ENCODE peak calls at places on chromosomes 1 and 21, in four cellular contexts. P is endothelial cell of umbilical vein, X is ovary, R is lower leg skin. Q is an unnamed sample.

GRCh38 chr1:156293098-156293434 is 2.4 kb downstream of the GLMP start:
- DNase-seq in X (no peak), P (no peak), R (no peak), Q (no peak)

GRCh38 chr1:96238426-96238825 is 483.2 kb upstream of the PTBP2 start:
- DNase-seq in X (no peak), P (no peak), R (no peak), Q (no peak)

GRCh38 chr1:84721152-84721551 is 30.9 kb upstream of the SSX2IP start:
- DNase-seq in P (no peak), X (no peak), R (no peak), Q (peak; percentile 51)

GRCh38 chr1:12129624-12130023 is 37.2 kb upstream of the TNFRSF1B start:
- DNase-seq in P (no peak), R (no peak), X (no peak), Q (no peak)

GRCh38 chr1:27488523-27489138 is 1.3 kb downstream of the WASF2 start:
- DNase-seq in X (no peak), P (peak; percentile 59), R (peak; percentile 43), Q (peak; percentile 44)

GRCh38 chr1:115888976-115889375 is 48.0 kb upstream of the NHLH2 start:
- DNase-seq in R (no peak), X (no peak), P (no peak), Q (no peak)

GRCh38 chr1:67564193-67564592 is 120.8 kb upstream of the GADD45A start:
- DNase-seq in R (peak; percentile 90), X (peak; percentile 71), P (peak; percentile 91), Q (peak; percentile 35)

GRCh38 chr1:15741183-15741850 is 982 bp upstream of the TMEM82 start:
- DNase-seq in X (peak; percentile 82), R (peak; percentile 94), P (peak; percentile 49), Q (peak; percentile 75)

GRCh38 chr1:46569116-46569515 is 17.7 kb upstream of the KNCN start:
- DNase-seq in P (no peak), X (no peak), R (no peak), Q (no peak)

GRCh38 chr1:113928129-113928949 is 785 bp upstream of the HIPK1 start:
- DNase-seq in R (no peak), P (no peak), X (no peak), Q (no peak)

GRCh38 chr1:238738942-238739341 is 647.4 kb upstream of the CHRM3 start:
- DNase-seq in R (no peak), X (no peak), P (no peak), Q (no peak)

GRCh38 chr1:119674835-119675289 is 26.8 kb upstream of the ZNF697 start:
- DNase-seq in R (peak; percentile 87), X (peak; percentile 43), P (peak; percentile 83), Q (peak; percentile 67)

GRCh38 chr1:168105846-168106245 is 30.9 kb downstream of the GPR161 start:
- DNase-seq in R (peak; percentile 28), X (no peak), P (no peak), Q (no peak)

GRCh38 chr1:38085666-38086305 is 39.2 kb upstream of the POU3F1 start:
- DNase-seq in R (no peak), X (no peak), P (no peak), Q (no peak)

GRCh38 chr1:64282353-64282752 is 78.9 kb downstream of the UBE2U start:
- DNase-seq in P (no peak), X (no peak), R (no peak), Q (no peak)

GRCh38 chr1:171983584-171983983 is 142.3 kb downstream of the DNM3 start:
- DNase-seq in P (peak; percentile 48), R (no peak), X (no peak), Q (peak; percentile 62)

GRCh38 chr1:56798053-56798471 is 21.1 kb downstream of the FYB2 start:
- DNase-seq in R (no peak), P (no peak), X (no peak), Q (peak; percentile 19)

GRCh38 chr1:246750752-246751151 is 26.5 kb downstream of the SCCPDH start:
- DNase-seq in X (no peak), P (no peak), R (no peak), Q (no peak)

GRCh38 chr1:60847855-60848582 is 234.3 kb upstream of the NFIA start:
- DNase-seq in X (no peak), P (no peak), R (no peak), Q (no peak)

GRCh38 chr1:96313216-96313615 is 408.4 kb upstream of the PTBP2 start:
- DNase-seq in R (no peak), X (no peak), P (peak; percentile 40), Q (peak; percentile 78)

GRCh38 chr1:8024329-8024728 is 1.8 kb downstream of the ERRFI1 start:
- DNase-seq in P (no peak), X (no peak), R (no peak), Q (no peak)
- H3K4me3 ChIP-seq in P (no peak overlapping the region), X (peak overlapping the region; percentile 68), R (peak overlapping the region; percentile 84), Q (peak overlapping the region; percentile 89)

GRCh38 chr21:44931137-44931500 is 8.7 kb upstream of the SLX9 start:
- DNase-seq in P (no peak), R (no peak), X (no peak), Q (peak; percentile 64)

GRCh38 chr21:44933199-44933937 is 6.5 kb upstream of the SLX9 start:
- DNase-seq in R (no peak), X (no peak), P (no peak), Q (no peak)

GRCh38 chr21:44931501-44932365 is 8.1 kb upstream of the SLX9 start:
- DNase-seq in X (no peak), P (no peak), R (no peak), Q (no peak)

GRCh38 chr21:44933938-44934260 is 5.9 kb upstream of the SLX9 start:
- DNase-seq in R (no peak), X (no peak), P (no peak), Q (no peak)

DNA sequence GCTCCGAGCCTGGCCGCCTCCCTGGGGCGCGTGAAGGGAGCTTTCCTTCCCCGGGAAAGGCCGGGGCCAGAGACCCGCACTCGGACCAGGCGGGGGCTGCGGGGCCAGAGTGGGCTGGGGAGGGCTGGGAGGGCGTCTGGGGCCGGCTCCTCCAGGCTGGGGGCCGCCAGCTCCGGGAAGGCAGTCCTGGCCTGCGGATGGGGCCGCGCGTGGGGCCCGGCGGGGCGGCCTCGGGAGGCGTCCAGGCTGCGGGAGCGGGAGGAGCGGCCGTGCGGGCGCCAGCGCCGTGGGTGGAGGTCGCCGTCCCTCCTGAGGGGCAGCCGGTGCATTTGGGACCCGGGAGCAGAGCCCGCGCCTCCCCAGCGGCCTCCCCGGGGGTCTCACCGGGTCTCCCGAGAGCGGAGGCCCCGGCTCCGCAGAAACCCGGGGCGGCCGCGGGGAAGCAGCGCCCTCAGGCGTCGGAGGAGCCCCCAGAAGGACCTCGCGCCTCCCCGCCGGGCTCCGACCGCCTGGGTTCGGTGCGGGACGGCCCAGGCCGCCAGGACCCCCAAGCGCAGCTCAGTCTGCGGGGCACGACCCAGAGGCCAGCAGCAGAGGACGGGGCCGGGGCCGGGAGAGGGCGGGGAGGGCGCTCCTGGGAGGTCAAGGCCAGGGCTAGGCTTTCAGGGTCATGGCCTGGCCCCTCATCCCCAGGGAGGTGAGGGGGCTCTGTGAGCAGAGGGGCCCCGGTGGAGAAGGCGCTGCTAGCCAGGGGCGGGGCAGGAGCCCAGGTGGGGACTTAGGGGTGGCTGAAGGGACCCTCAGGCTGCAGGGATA is 7.3 kb upstream of the SLX9 start:
- DNase-seq in R (no peak), P (no peak), X (no peak), Q (no peak)
- TF ChIP-seq CTCF in R (no peak), P (peak; percentile 76), X (no peak), Q (peak; percentile 15)

GRCh38 chr1:245748246-245748645 is 593.5 kb downstream of the KIF26B start:
- DNase-seq in X (no peak), R (no peak), P (no peak), Q (no peak)
- H3K4me3 ChIP-seq in X (no peak overlapping the region), R (no peak overlapping the region), P (no peak overlapping the region), Q (no peak overlapping the region)

GRCh38 chr21:33324311-33325221 is at the start of gene IFNAR1:
- DNase-seq in R (peak; percentile 100), X (peak; percentile 99), P (peak; percentile 98), Q (peak; percentile 98)
- TF ChIP-seq CTCF in R (peak; percentile 4), X (no peak), P (no peak), Q (no peak)

DNA sequence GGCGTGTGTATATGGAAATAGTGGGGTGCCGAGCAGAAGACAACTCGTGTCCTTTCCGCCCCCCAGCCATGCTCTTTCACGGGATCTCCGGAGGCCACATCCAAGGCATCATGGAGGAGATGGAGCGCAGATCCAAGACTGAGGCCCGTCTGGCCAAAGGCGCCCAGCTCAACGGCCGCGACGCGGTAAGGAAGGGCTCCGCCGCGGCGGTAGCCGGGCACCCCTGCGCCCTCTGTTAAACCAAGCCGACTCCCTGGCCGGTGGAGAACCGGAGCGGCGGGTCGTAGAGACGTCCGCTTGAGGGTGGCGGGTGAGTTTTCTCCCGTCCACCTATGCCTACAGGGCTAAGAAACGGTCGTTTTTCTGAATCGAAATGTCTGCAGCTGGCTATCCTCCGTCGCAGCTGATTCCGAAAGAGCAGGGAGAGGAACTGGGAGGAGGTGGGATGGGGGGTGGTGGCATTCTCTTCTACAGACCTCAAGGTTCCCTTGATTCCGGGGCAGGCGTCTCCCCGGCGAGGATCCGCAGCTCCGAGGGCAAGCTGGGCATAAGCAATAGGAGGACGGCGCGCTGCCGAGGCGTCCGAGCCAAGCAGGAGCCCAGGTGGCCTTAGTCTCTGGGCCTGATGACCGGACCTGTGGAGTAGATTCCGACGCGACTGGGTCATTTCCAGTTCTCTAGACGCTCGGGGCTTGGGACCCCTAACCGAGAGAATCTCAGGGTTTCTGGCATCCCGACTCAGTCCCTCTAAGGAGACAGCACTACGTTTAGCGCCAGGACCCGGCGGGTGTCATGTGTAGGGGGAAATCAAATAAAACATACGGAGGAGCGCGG is 858 bp downstream of the LHX9 start:
- DNase-seq in X (peak; percentile 46), R (peak; percentile 85), P (peak; percentile 38), Q (no peak)
- H3K4me3 ChIP-seq in X (peak overlapping the region; percentile 30), R (no peak overlapping the region), P (peak overlapping the region; percentile 14), Q (peak overlapping the region; percentile 46)

GRCh38 chr1:36411674-36412648 is 14.3 kb upstream of the LSM10 start:
- DNase-seq in R (no peak), P (peak; percentile 26), X (no peak), Q (peak; percentile 49)
- TF ChIP-seq CTCF in R (no peak), P (no peak), X (no peak), Q (no peak)

GRCh38 chr1:160101037-160101716 is 2.8 kb upstream of the IGSF8 start:
- DNase-seq in R (peak; percentile 94), X (peak; percentile 84), P (peak; percentile 54), Q (peak; percentile 72)

GRCh38 chr1:160098852-160099647 is 631 bp upstream of the IGSF8 start:
- DNase-seq in P (peak; percentile 91), R (peak; percentile 99), X (peak; percentile 99), Q (peak; percentile 92)

GRCh38 chr1:160097911-160098851 is at the start of gene IGSF8:
- DNase-seq in P (peak; percentile 58), R (peak; percentile 98), X (peak; percentile 93), Q (peak; percentile 78)

GRCh38 chr1:160101717-160102522 is 3.5 kb upstream of the IGSF8 start:
- DNase-seq in X (no peak), R (no peak), P (no peak), Q (no peak)

DNA sequence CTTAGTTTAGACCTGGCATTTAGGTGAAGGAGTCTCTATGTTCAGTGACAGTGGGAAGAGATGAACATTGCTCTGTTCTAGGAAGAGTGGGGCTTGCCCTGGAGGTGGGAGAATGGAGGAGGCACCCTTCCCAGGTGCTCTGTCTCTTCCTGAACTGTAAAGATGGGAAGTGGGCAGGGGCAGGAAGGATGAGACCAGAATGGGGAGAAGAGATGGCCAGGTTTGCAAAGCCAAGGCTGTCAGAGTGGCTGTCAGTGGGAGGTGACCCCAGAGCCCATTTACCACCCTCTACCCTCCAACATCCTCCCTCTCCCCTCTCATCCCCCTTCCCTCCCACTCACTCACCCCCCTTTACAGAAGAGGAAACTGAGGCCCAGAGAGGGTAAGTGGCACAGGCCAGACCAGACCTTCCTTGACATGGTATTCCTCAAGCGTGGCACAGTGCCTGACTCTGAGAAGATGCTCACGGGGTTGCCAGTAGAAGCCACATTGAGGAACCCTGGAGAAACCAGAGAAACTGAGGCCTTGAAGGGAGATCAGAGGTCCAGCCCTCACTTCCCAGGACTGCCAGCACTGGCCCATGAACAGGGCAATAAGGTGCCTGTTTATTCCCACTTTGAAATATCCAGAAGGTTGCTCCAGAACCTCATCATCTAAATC is 1.4 kb upstream of the IGSF8 start:
- DNase-seq in X (no peak), R (no peak), P (no peak), Q (no peak)
- H3K4me3 ChIP-seq in X (no peak overlapping the region), R (no peak overlapping the region), P (no peak overlapping the region), Q (no peak overlapping the region)